ENCODE peak calls at places on chromosomes 11 and 22, in seven cellular contexts. D is kidney epithelial cell, M is BJ, J is IMR-90, H is thoracic aorta, T is transverse colon, O is psoas muscle. R is an unnamed sample.

GRCh38 chr22:37843746-37844089 is 416 bp downstream of the ANKRD54 start:
- DNase-seq in M (no peak), J (peak; percentile 32), H (no peak), D (no peak), T (peak; percentile 59), O (peak; percentile 56), R (peak; percentile 17)

GRCh38 chr11:134207538-134208239 is 16.1 kb downstream of the NCAPD3 start:
- DNase-seq in D (no peak), H (no peak), O (peak; percentile 29), J (no peak), M (no peak), T (peak; percentile 47), R (no peak)

GRCh38 chr22:37485006-37485713 is 1.0 kb downstream of the MFNG start:
- DNase-seq in J (no peak), D (no peak), O (no peak), T (no peak), M (no peak), H (no peak), R (no peak)

GRCh38 chr11:130603585-130603906 is 155.1 kb downstream of the ADAMTS15 start:
- DNase-seq in D (no peak), T (peak; percentile 21), H (no peak), M (no peak), J (no peak), O (no peak), R (no peak)

GRCh38 chr22:50498322-50498861 is 9.1 kb downstream of the LMF2 start:
- DNase-seq in H (no peak), D (no peak), M (no peak), T (peak; percentile 84), O (no peak), J (peak; percentile 51), R (peak; percentile 55)

GRCh38 chr22:42617155-42617983 is 2.7 kb upstream of the POLDIP3 start:
- DNase-seq in J (no peak), H (no peak), D (no peak), T (no peak), O (no peak), M (no peak), R (no peak)

GRCh38 chr11:89235121-89235520 is 57.4 kb downstream of the TYR start:
- DNase-seq in T (no peak), J (no peak), D (no peak), H (no peak), O (no peak), M (no peak), R (no peak)

GRCh38 chr22:21946262-21946925 is 6.3 kb downstream of the PPM1F start:
- DNase-seq in D (no peak), M (no peak), T (no peak), J (no peak), O (no peak), H (no peak), R (no peak)

GRCh38 chr11:35204614-35205013 is 65.6 kb downstream of the CD44 start:
- DNase-seq in O (no peak), H (no peak), D (no peak), T (no peak), J (no peak), M (no peak), R (no peak)

GRCh38 chr11:79419120-79419519 is 21.7 kb downstream of the TENM4 start:
- DNase-seq in M (no peak), J (peak; percentile 85), H (no peak), O (no peak), D (peak; percentile 92), T (peak; percentile 63), R (peak; percentile 97)

GRCh38 chr11:117426297-117426685 is 98.6 kb downstream of the CEP164 start:
- DNase-seq in O (peak; percentile 62), T (peak; percentile 64), H (no peak), D (no peak), M (no peak), J (peak; percentile 30), R (peak; percentile 21)

GRCh38 chr11:128522943-128523518 is 64.3 kb downstream of the ETS1 start:
- DNase-seq in M (no peak), H (no peak), T (no peak), J (no peak), O (no peak), D (no peak), R (no peak)

GRCh38 chr11:75330279-75330678 is 21.2 kb downstream of the ARRB1 start:
- DNase-seq in M (no peak), H (no peak), J (peak; percentile 65), D (no peak), T (peak; percentile 76), O (no peak), R (no peak)

GRCh38 chr11:123219066-123219697 is 24.1 kb upstream of the CLMP start:
- DNase-seq in M (no peak), O (no peak), T (no peak), D (no peak), J (peak; percentile 86), H (no peak), R (no peak)

GRCh38 chr11:9972917-9973504 is 309.1 kb downstream of the SWAP70 start:
- DNase-seq in O (no peak), T (no peak), D (no peak), J (peak; percentile 70), H (no peak), M (no peak), R (peak; percentile 36)

DNA sequence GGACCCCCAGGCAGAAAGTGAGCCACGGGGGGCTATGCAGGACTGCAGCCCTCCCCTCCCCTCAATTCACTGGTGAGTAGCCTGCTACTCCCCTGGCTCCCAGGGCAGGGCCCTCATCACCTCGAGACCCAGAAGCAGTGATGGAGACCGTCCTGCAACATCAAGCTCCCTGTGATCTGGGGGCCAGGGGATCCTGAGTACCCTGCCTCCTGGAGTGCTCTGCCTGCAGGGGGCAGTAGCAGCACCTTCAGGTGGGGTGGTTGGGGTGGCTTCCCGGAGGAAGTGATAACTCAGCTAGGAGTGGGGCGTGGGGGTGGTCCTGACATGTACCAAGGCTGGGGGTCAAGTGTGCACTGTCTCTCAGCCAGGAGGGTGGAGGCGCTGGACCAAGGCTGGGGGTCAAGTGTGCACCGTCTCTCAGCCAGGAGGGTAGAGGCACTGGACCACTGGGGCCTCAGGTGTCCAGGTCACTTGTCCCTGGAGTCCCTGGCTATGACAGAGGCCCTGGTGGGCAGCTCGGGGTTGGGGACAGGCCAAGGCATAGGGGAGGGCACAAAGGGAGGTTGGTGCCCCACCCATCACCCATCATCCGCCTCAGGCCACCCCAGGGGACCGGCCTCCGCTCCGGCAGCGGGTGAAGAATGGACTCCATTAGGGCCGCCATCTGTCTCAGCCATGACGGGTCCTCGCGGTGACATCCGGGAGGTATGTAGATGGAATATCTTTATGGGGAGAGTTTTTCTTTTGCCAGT is 9.4 kb downstream of the RTN4R start:
- DNase-seq in H (no peak), J (no peak), T (no peak), M (no peak), O (no peak), D (no peak), R (no peak)
- TF ChIP-seq CTCF in H (no peak), J (peak; percentile 4), T (peak; percentile 12), M (peak; percentile 30), O (peak; percentile 4), D (peak; percentile 25), R (peak; percentile 38)

DNA sequence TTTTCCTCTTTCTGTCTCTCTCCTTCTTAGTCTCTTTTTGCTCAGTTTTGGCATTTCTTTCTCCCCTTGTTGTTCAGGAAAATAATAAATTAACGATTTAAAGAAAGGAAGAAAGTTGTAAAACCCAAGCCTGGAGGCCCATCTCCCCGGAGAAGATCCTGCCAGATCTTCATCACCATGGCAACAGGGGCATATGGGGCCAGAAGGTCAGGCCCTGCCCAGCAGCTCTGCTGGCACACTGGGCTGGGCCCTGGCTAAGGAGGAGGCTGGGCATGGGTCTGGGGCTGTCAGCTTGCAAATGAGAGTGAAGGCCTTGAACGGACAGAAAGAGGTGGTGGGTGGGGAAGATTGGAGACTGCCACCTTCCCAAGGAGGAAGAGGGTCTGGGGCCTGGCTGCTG is 2.8 kb downstream of the LRRC10B start:
- DNase-seq in T (no peak), D (no peak), J (no peak), O (no peak), M (no peak), H (no peak), R (no peak)
- H3K27me3 ChIP-seq in T (peaks cover 43% of the 10 kb centered on the region), D (peaks cover 64% of the 10 kb centered on the region), J (peaks cover 58% of the 10 kb centered on the region), O (peaks cover 45% of the 10 kb centered on the region), M (peaks cover 31% of the 10 kb centered on the region), H (no peaks in the 10 kb centered on the region), R (peaks cover 64% of the 10 kb centered on the region)

DNA sequence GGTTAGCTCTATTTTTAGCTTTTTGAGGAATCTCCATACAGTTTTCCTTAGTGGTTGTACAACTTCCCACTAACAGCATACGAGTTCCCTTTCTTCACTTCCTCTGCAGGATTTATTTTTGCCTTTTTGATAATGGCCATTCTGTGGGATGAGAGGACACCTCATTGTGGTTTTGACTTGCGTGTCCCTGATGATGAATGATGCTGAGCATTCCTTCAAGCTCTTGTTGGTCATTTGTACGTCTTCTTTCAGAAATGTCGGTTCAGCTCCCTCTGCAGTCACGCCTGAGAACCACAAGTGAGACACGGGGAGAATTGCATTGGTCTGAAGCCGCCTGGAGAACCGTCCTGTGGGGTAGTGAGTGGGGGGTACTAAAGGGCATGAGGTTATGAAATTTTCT is 2.0 kb upstream of the KRTAP5-10 start:
- DNase-seq in J (peak; percentile 62), O (no peak), T (no peak), H (no peak), D (no peak), M (no peak), R (no peak)
- TF ChIP-seq CTCF in J (peak; percentile 40), O (peak; percentile 18), T (peak; percentile 20), H (no peak), D (peak; percentile 34), M (peak; percentile 30), R (peak; percentile 42)

DNA sequence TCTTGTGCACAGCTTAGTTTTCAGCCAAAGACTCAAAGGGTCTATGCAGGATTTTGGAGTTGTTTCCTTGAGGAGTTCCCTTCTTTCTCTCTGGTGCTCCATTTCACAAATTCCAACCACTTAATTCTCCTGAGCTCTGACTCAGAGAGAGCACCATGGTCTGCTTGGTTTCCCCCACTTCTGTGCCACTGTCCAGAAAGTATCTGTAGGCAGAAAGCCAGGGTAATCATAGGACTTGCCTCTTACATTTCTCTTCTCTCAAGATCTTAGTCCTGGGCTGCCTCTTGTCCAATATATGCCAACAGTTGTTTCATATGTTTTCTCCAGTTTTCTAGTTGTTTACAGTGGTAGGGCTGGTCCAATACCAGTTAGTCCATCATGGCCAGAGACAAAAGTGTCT is 6.4 kb upstream of the MRGPRD start:
- DNase-seq in M (no peak), D (no peak), J (no peak), O (no peak), H (no peak), T (no peak), R (no peak)
- H3K27me3 ChIP-seq in M (peaks cover 9% of the 10 kb centered on the region), D (peaks cover 2% of the 10 kb centered on the region), J (peaks cover 22% of the 10 kb centered on the region), O (peaks cover 4% of the 10 kb centered on the region), H (no peaks in the 10 kb centered on the region), T (peaks cover 11% of the 10 kb centered on the region), R (peaks cover 27% of the 10 kb centered on the region)